ENCODE peak calls at places on chromosomes 2 and 18, in eight cellular contexts. L, A, J, S, V, R, K and Y are unnamed samples.

GRCh38 chr2:66014450-66014849 is 420.5 kb upstream of the MEIS1 start:
- DNase-seq in V (no peak), J (no peak), A (no peak), R (no peak), S (no peak), K (no peak), L (no peak), Y (no peak)

GRCh38 chr2:77169426-77169825 is 352.8 kb downstream of the LRRTM4 start:
- DNase-seq in S (no peak), J (no peak), A (no peak), L (no peak), R (no peak), V (no peak), K (no peak), Y (no peak)

GRCh38 chr2:185583058-185583816 is 155.4 kb upstream of the FSIP2 start:
- DNase-seq in J (peak), L (no peak), A (peak), V (no peak), K (no peak), S (peak), R (peak), Y (no peak)

GRCh38 chr2:181348091-181348837 is 108.9 kb upstream of the ITGA4 start:
- DNase-seq in A (no peak), S (no peak), V (no peak), K (no peak), J (no peak), L (no peak), R (no peak), Y (no peak)

GRCh38 chr2:8479298-8479697 is 202.6 kb upstream of the ID2 start:
- DNase-seq in K (no peak), A (no peak), R (no peak), S (no peak), J (no peak), L (no peak), V (no peak), Y (no peak)

GRCh38 chr2:28681216-28681981 is 70.2 kb upstream of the PPP1CB start:
- DNase-seq in A (no peak), J (no peak), R (no peak), L (no peak), S (peak), K (peak), V (no peak), Y (no peak)

GRCh38 chr2:205218056-205218455 is 464.2 kb upstream of the NRP2 start:
- DNase-seq in K (no peak), V (no peak), J (no peak), L (no peak), A (no peak), R (peak), S (peak), Y (no peak)

GRCh38 chr2:71635798-71636197 is 182.4 kb downstream of the DYSF start:
- DNase-seq in S (no peak), V (no peak), J (no peak), R (no peak), K (no peak), L (no peak), A (no peak), Y (no peak)

GRCh38 chr2:30984141-30984540 is 154.1 kb downstream of the GALNT14 start:
- DNase-seq in V (no peak), A (no peak), K (no peak), L (no peak), J (no peak), S (no peak), R (no peak), Y (no peak)

GRCh38 chr2:7692657-7693161 is 775.5 kb downstream of the RNF144A start:
- DNase-seq in V (no peak), J (no peak), S (peak), K (no peak), L (peak), R (no peak), A (no peak), Y (no peak)

GRCh38 chr2:31429759-31430438 is 15.4 kb upstream of the XDH start:
- DNase-seq in R (no peak), K (no peak), L (peak), S (peak), J (no peak), V (no peak), A (no peak), Y (no peak)

GRCh38 chr2:135504811-135505210 is 26.2 kb downstream of the ZRANB3 start:
- DNase-seq in S (no peak), A (no peak), L (no peak), J (no peak), V (no peak), K (no peak), R (no peak), Y (no peak)

GRCh38 chr2:37648316-37649011 is 23.0 kb downstream of the CDC42EP3 start:
- DNase-seq in J (no peak), L (no peak), K (peak), R (no peak), A (no peak), V (peak), S (no peak), Y (no peak)

GRCh38 chr2:202690321-202690900 is 55.6 kb downstream of the FAM117B start:
- DNase-seq in S (peak), V (no peak), J (peak), R (no peak), L (no peak), K (no peak), A (no peak), Y (no peak)

GRCh38 chr2:170017848-170018492 is 160.0 kb upstream of the MYO3B start:
- DNase-seq in K (no peak), L (no peak), V (no peak), S (no peak), J (no peak), R (no peak), A (no peak), Y (peak)

GRCh38 chr2:6181525-6182270 is 489.5 kb downstream of the SOX11 start:
- DNase-seq in L (no peak), K (no peak), A (no peak), J (no peak), S (peak), R (peak), V (no peak), Y (no peak)

GRCh38 chr2:218860950-218861381 is 1.4 kb downstream of the WNT6 start:
- DNase-seq in V (no peak), K (peak), J (peak), R (peak), L (peak), A (no peak), S (peak), Y (peak)

GRCh38 chr2:71348302-71348701 is 16.7 kb downstream of the ZNF638 start:
- DNase-seq in L (peak), R (no peak), S (peak), K (no peak), V (no peak), A (no peak), J (peak), Y (no peak)

GRCh38 chr18:36993068-36993467 is 164.1 kb downstream of the KIAA1328 start:
- DNase-seq in V (no peak), L (no peak), J (no peak), K (no peak), S (peak), R (no peak), A (no peak), Y (no peak)

GRCh38 chr2:145845207-145845894 is 1325.4 kb upstream of the ZEB2 start:
- DNase-seq in L (no peak), J (no peak), K (peak), A (no peak), R (no peak), V (no peak), S (peak), Y (no peak)

GRCh38 chr18:7269903-7270302 is 39.0 kb downstream of the LRRC30 start:
- DNase-seq in J (no peak), V (no peak), A (no peak), S (no peak), K (no peak), L (no peak), R (no peak), Y (no peak)

GRCh38 chr18:7273301-7273911 is 42.5 kb downstream of the LRRC30 start:
- DNase-seq in V (no peak), A (no peak), J (no peak), S (peak), R (no peak), L (no peak), K (no peak), Y (peak)

DNA sequence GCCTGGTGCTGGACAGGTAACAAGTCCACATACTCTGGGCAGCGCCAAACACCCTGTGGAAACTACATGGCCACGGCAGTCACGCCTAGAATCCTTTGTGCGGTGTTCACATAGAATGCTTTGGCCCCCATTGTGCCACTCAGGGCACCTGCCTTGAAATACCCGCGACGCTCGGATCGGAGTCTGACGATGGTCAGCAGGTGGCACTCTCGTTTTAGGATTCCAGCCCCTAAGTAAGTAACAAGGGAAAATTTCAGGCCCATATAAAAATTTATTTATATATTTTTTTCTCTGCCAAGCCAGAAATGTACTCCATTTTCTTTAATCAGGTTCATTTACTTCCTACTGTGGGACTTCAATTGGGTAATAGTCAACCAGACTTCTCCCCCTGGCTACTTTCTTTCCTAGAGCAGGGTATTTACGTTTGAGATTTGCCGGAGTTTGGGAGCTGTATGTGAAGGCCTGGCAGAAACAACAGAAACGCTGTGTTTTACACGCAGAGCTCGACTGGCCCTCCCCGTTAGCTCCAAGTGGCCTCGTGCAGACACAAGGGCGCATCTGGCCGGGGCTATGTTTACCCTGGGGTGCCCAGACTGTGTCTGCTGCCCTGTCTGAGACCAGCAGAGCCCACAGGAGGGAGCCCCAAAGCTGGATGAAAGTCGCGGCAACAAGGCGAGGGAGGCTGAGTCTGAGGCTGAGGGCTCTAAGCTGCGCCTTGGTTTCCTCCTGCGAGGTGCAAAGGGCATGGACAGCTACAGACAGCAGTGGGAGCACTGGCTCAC is 41.6 kb downstream of the LRRC30 start:
- DNase-seq in R (no peak), A (peak), S (peak), V (peak), K (no peak), L (no peak), J (peak), Y (peak)
- H3K4me3 ChIP-seq in R (peak), A (no peak), S (no peak), V (peak), K (no peak), L (no peak), J (no peak), Y (no peak)

GRCh38 chr2:69382547-69382946 is 4.5 kb downstream of the GFPT1 start:
- DNase-seq in S (no peak), V (no peak), R (no peak), L (no peak), J (no peak), K (no peak), A (no peak), Y (no peak)
- H3K4me3 ChIP-seq in S (no peak), V (no peak), R (no peak), L (no peak), J (no peak), K (no peak), A (no peak), Y (no peak)

DNA sequence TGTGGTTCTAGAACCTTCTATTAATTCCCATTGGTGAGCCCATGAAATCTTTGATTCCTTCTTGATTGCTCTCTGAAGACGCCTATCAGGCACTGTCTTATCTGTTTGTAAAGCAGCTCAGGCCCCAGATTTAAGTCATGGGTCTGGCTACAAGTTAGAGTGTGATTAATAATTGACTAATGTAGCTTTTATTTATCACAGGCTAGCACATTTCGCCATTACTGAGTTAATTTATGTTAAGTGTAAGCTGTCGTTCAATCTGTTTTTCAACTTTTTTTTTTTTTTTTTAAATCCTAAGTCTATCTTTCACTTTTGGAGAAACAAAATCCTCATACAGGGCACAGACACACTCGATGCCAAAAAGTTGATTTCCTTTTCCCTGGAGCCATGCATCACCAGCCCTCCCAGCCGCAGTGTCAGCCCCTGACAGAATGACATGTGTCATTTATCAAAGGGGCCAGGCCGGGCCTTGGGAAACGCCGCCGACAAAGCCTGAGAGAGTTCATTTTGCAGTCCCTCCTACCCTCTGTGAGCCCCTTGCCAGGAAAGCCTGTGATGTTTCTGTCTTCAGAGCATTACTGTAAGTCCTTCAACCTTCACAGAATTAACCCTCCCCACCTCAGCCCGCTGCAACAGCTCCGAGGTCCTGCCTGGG is 15.8 kb downstream of the TSHZ1 start:
- DNase-seq in S (no peak), A (no peak), V (no peak), J (no peak), K (no peak), R (no peak), L (no peak), Y (no peak)
- H3K4me3 ChIP-seq in S (peak), A (no peak), V (peak), J (no peak), K (no peak), R (peak), L (no peak), Y (peak)

DNA sequence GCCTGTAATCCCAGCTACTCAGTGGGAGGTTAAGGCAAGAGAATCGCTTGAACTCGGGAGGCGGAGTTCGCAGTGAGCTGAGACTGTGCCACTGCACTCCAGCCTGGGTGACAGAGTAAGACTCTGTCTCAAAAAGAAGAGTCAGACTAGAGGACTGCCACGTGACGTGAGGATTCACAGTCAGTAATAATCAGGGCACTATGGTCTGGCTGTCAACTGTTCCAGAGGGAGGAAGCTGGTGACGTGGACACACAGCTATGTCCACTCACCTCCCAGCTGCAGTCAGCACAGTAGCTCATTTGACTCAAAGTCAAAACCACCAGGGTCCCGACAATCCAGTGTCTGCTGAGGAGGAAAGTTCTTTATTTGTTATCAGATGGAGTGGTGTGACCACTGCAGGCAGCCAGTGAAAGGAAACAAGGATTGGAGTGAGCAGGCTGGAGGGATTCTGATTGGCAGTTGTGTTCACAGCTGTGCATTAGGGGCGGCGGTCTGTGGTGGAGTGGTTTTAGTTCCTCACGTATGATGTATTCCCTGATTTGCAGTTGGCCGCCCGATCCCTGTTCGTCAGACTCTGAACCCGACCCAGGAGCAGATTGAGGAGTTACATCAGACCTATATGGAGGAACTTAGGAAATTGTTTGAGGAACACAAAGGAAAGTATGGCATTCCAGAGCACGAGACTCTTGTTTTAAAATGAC is 37.9 kb downstream of the MOGAT1 start:
- DNase-seq in V (no peak), J (peak), R (peak), L (peak), S (peak), A (peak), K (peak), Y (peak)
- H3K4me3 ChIP-seq in V (peak), J (no peak), R (no peak), L (no peak), S (no peak), A (peak), K (peak), Y (no peak)

DNA sequence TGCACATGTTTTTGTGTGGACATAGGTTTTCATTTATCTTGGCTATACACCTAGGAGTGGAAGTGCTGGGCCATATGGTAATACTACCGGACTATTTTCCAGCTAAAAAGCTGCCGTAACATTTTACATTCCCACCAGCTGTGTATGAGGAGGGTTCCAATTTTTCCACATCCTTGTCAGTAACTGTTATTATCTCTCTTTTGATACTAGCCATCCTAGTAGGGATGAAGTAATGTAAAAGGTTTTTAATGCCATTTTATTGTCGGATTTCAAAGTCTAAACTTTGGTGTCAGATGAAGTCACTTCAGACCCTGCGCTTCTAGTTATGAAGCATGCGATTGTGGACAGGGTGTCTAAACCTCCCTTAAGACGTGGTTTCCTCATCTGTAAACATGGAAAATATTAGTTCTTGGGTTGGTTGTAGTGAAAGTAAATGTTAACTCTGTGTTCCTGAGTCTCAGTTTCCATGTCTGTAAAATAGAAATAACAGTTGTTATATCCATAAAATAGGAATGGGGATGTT is 4.6 kb downstream of the DGKD start:
- DNase-seq in A (no peak), R (no peak), K (no peak), S (no peak), J (no peak), V (no peak), L (no peak), Y (no peak)
- H3K4me3 ChIP-seq in A (no peak), R (no peak), K (peak), S (no peak), J (no peak), V (no peak), L (no peak), Y (no peak)

GRCh38 chr18:77012751-77013550 is 119.6 kb downstream of the MBP start:
- DNase-seq in A (no peak), S (no peak), R (no peak), K (no peak), V (no peak), J (no peak), L (no peak), Y (no peak)
- H3K4me3 ChIP-seq in A (no peak), S (no peak), R (no peak), K (no peak), V (no peak), J (no peak), L (no peak), Y (no peak)

GRCh38 chr2:19352946-19353720 is 5.3 kb downstream of the OSR1 start:
- DNase-seq in L (no peak), V (peak), A (no peak), K (no peak), S (no peak), R (no peak), J (peak), Y (no peak)

GRCh38 chr2:19350678-19351401 is 7.6 kb downstream of the OSR1 start:
- DNase-seq in L (no peak), V (no peak), S (no peak), A (no peak), J (no peak), K (no peak), R (no peak), Y (no peak)

GRCh38 chr2:19353721-19354050 is 4.7 kb downstream of the OSR1 start:
- DNase-seq in A (no peak), V (no peak), K (no peak), S (no peak), L (no peak), R (no peak), J (no peak), Y (no peak)

GRCh38 chr2:19351499-19351898 is 6.9 kb downstream of the OSR1 start:
- DNase-seq in L (no peak), S (no peak), A (no peak), V (peak), R (no peak), J (peak), K (no peak), Y (no peak)

GRCh38 chr2:19351914-19352697 is 6.3 kb downstream of the OSR1 start:
- DNase-seq in A (no peak), L (no peak), K (no peak), J (peak), R (no peak), S (no peak), V (peak), Y (no peak)
- H3K4me3 ChIP-seq in A (no peak), L (no peak), K (no peak), J (peak), R (no peak), S (no peak), V (no peak), Y (no peak)

GRCh38 chr18:55546873-55547704 is 40.9 kb downstream of the TCF4 start:
- DNase-seq in J (no peak), K (no peak), A (no peak), V (no peak), L (no peak), R (peak), S (peak), Y (peak)
- H3K4me3 ChIP-seq in J (no peak), K (no peak), A (no peak), V (no peak), L (no peak), R (no peak), S (peak), Y (no peak)

GRCh38 chr18:41373612-41374011 is 581.4 kb upstream of the PIK3C3 start:
- DNase-seq in L (no peak), S (no peak), J (peak), R (no peak), A (no peak), V (no peak), K (no peak), Y (no peak)

DNA sequence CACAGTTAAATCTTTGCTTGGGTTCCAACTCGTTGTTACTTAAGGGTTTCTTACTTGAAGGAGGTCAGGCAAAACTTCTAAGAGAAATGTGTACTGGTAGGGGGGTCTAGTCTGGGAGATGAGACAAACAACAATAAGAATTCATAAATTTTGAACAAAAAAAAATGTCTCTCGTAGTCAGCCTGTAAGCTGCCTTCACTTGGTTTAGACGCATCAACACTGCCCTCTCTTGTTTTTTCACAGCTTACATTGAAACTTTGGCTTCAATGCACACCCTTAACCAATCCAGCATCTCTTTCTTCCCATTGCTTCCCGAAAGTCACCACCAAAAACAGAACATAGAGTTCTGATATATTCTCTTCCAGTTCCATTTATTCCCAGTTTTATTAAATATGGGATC is 576.4 kb upstream of the PIK3C3 start:
- DNase-seq in L (no peak), R (peak), J (peak), K (no peak), V (no peak), S (peak), A (no peak), Y (no peak)
- H3K4me3 ChIP-seq in L (no peak), R (no peak), J (no peak), K (no peak), V (no peak), S (no peak), A (no peak), Y (no peak)